ENCODE peak calls at places on chromosome 17, in eight cellular contexts. D is AG04450; N is mammary epithelial cell; W is upper lobe of right lung; C is CD4-positive, alpha-beta memory T cell; G is cardiac muscle cell; M is adipocyte; T is transverse colon. S is an unnamed sample.
A peak's percentile ranks its signal among the peaks of the same experiment; 100 is the strongest.

GRCh38 chr17:29557717-29558116 is 9.1 kb downstream of the ABHD15 start:
- DNase-seq in D (no peak), N (no peak), W (no peak), C (no peak), G (no peak), M (no peak), T (no peak), S (no peak)

GRCh38 chr17:9240659-9241370 is 219.5 kb downstream of the NTN1 start:
- DNase-seq in D (no peak), N (no peak), W (no peak), C (no peak), G (peak; percentile 68), M (peak; percentile 19), T (peak; percentile 71), S (peak; percentile 88)

GRCh38 chr17:67657596-67657995 is 60.1 kb upstream of the NOL11 start:
- DNase-seq in D (no peak), N (no peak), W (no peak), C (no peak), G (no peak), M (no peak), T (no peak), S (no peak)

GRCh38 chr17:44386182-44386525 is 3.3 kb downstream of the ITGA2B start:
- DNase-seq in D (no peak), N (no peak), W (no peak), C (no peak), G (no peak), M (no peak), T (no peak), S (no peak)

GRCh38 chr17:1329745-1330343 is 50.4 kb downstream of the TRARG1 start:
- DNase-seq in D (no peak), N (no peak), W (peak; percentile 48), C (no peak), G (no peak), M (no peak), T (no peak), S (no peak)

GRCh38 chr17:73030995-73031394 is 61.5 kb downstream of the SLC39A11 start:
- DNase-seq in D (no peak), N (no peak), W (no peak), C (no peak), G (no peak), M (no peak), T (no peak), S (no peak)

GRCh38 chr17:34580685-34581445 is 1.5 kb downstream of the TMEM132E start:
- DNase-seq in D (no peak), N (no peak), W (peak; percentile 62), C (no peak), G (no peak), M (peak; percentile 28), T (no peak), S (no peak)

GRCh38 chr17:47918991-47919390 is 22.4 kb upstream of the PNPO start:
- DNase-seq in D (no peak), N (no peak), W (no peak), C (no peak), G (no peak), M (no peak), T (no peak), S (no peak)

GRCh38 chr17:78805301-78805700 is 23.2 kb upstream of the CYTH1 start:
- DNase-seq in D (no peak), N (no peak), W (no peak), C (peak; percentile 91), G (no peak), M (no peak), T (peak; percentile 32), S (no peak)

GRCh38 chr17:42698736-42699414 is 16.5 kb downstream of the CNTNAP1 start:
- DNase-seq in D (no peak), N (no peak), W (peak; percentile 57), C (no peak), G (peak; percentile 90), M (peak; percentile 67), T (no peak), S (peak; percentile 72)

GRCh38 chr17:17849147-17849820 is 12.5 kb upstream of the SREBF1 start:
- DNase-seq in D (no peak), N (no peak), W (peak; percentile 92), C (peak; percentile 89), G (peak; percentile 76), M (no peak), T (peak; percentile 67), S (peak; percentile 91)

GRCh38 chr17:5809056-5809455 is 224.7 kb upstream of the NLRP1 start:
- DNase-seq in D (no peak), N (no peak), W (no peak), C (no peak), G (no peak), M (no peak), T (no peak), S (no peak)
- H3K9me3 ChIP-seq in D (peaks cover 20% of the 10 kb centered on the region), N (peaks cover 21% of the 10 kb centered on the region), W (peaks cover 3% of the 10 kb centered on the region), C (no peaks in the 10 kb centered on the region), G (no peaks in the 10 kb centered on the region), M (peaks cover 38% of the 10 kb centered on the region), T (peaks cover 19% of the 10 kb centered on the region), S (peaks cover 12% of the 10 kb centered on the region)

GRCh38 chr17:22303096-22303495 is 610.8 kb downstream of the KCNJ18 start:
- DNase-seq in D (no peak), N (no peak), W (no peak), C (no peak), G (no peak), M (no peak), T (no peak), S (no peak)

GRCh38 chr17:22301353-22301745 is 609.0 kb downstream of the KCNJ18 start:
- DNase-seq in D (no peak), N (no peak), W (no peak), C (no peak), G (no peak), M (no peak), T (no peak), S (no peak)

GRCh38 chr17:22300731-22301352 is 608.5 kb downstream of the KCNJ18 start:
- DNase-seq in D (no peak), N (no peak), W (no peak), C (no peak), G (no peak), M (no peak), T (no peak), S (no peak)

GRCh38 chr17:22303865-22304264 is 611.5 kb downstream of the KCNJ18 start:
- DNase-seq in D (no peak), N (no peak), W (no peak), C (no peak), G (no peak), M (no peak), T (no peak), S (no peak)

DNA sequence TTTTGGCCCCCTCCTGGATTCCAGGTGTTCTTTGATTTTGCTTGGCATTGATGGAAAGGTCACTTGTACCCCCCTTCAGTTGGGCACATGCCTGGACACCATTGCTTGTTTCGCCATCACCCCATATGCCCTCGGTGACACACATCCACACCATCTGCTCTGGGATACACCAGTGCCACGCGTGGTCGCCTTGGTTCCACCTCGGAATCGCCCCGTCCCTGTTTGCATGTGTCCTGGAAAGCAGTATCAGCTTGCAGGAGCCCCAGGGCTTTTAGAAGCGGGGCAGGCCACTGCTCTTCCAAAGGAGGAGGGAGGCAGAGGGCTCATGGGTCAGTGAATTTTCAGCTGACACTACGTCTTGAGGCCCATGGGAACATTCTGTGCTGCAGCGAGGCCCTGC is 607.9 kb downstream of the KCNJ18 start:
- DNase-seq in D (no peak), N (no peak), W (no peak), C (no peak), G (no peak), M (no peak), T (no peak), S (no peak)
- H3K9me3 ChIP-seq in D (peaks cover 78% of the 10 kb centered on the region), N (peaks cover 52% of the 10 kb centered on the region), W (no peaks in the 10 kb centered on the region), C (no peaks in the 10 kb centered on the region), G (no peaks in the 10 kb centered on the region), M (no peaks in the 10 kb centered on the region), T (no peaks in the 10 kb centered on the region), S (peaks cover 2% of the 10 kb centered on the region)

DNA sequence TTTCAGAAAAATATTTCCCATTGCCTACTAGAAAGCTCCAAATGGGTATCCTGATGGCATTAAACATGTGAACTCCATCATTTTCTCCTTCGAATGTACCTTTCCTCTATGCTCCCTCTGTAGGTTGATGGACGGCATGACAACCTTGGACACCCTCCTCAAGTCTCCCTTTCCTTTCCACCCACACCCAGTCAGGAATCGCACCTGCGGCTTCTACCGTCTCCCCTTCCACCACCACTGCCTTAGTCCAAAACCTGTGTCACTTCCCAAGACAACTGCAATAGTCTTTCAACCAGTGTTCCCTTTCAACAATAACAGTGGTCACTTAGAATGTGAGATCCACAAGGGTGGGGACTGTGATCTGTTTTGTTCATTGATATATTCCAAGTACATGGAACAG is 233.1 kb upstream of the AXIN2 start:
- DNase-seq in D (no peak), N (peak; percentile 29), W (no peak), C (no peak), G (peak; percentile 54), M (peak; percentile 47), T (no peak), S (no peak)
- H3K9me3 ChIP-seq in D (no peaks in the 10 kb centered on the region), N (no peaks in the 10 kb centered on the region), W (no peaks in the 10 kb centered on the region), C (no peaks in the 10 kb centered on the region), G (no peaks in the 10 kb centered on the region), M (no peaks in the 10 kb centered on the region), T (no peaks in the 10 kb centered on the region), S (no peaks in the 10 kb centered on the region)

DNA sequence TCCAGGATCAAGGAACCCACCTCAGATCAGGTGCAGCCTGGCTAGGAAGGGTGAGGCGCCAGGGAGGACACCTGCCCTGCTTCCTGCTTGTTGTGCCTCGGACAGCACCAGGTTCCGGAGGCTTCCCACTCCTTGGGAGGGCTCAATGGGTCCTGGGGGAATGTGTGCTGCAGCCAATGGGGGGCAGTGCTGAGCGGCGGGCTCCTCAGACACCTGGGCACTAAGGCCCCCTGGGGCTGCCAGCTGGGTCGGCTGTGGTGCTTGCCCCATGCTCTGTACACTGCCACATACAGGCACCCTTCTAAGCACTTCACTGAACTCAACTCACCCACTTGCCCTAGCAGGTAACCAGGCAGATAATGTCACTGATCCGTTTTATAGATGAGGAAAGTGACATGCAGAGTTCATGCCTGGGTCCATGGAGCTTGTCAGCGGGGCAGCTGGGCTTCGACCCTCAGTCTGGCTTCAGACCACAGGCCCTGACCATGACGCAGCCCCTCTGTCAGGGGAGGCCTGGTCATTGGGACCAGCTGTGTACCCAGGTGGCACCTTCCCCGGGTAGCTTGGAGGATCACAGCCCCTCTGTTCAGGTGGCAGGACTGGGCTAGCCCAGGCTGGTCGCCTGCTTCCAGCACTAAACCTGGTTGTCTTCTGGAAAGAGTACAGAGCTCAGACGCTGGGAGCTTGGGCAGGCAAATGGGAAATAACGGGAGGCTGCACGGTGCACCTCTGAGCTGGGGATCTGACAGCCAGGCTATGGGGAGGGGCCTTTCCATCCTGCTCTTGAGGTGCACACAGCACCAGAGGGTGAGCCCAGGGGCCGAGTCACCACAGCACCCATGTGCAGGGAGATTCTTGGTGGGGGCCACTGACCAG is 8.2 kb downstream of the FN3K start:
- DNase-seq in D (no peak), N (no peak), W (no peak), C (no peak), G (no peak), M (no peak), T (no peak), S (peak; percentile 22)
- H3K9me3 ChIP-seq in D (peaks cover 25% of the 10 kb centered on the region), N (peaks cover 12% of the 10 kb centered on the region), W (no peaks in the 10 kb centered on the region), C (no peaks in the 10 kb centered on the region), G (no peaks in the 10 kb centered on the region), M (peaks cover 17% of the 10 kb centered on the region), T (no peaks in the 10 kb centered on the region), S (no peaks in the 10 kb centered on the region)

DNA sequence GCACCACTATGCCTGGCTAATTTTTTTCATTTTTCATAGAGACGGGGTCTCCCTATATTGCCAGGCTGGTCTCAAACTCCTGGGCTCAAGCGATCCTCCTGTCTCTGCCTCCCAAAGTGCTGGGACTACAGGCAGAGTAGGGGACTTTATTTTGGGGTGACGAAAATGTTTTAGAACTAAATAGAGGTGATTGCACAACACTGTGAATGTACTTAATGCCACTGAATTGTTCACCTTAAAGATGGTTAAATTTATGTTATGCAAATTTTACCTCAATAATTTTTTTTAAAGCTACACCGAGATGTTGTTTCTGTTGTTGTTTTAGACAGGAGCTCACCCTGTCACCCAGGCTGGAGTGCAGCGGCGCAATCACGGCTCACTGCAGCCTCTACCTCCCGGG is 111.9 kb upstream of the SEC14L1 start:
- DNase-seq in D (no peak), N (no peak), W (no peak), C (no peak), G (no peak), M (no peak), T (no peak), S (no peak)
- H3K9me3 ChIP-seq in D (peaks cover 11% of the 10 kb centered on the region), N (peaks cover 8% of the 10 kb centered on the region), W (peaks cover 4% of the 10 kb centered on the region), C (no peaks in the 10 kb centered on the region), G (no peaks in the 10 kb centered on the region), M (peaks cover 22% of the 10 kb centered on the region), T (no peaks in the 10 kb centered on the region), S (peaks cover 12% of the 10 kb centered on the region)

S was measured in aorta.